ENCODE peak calls at places on chromosomes 6 and 20, in six cellular contexts. U is SJSA1, M is RWPE1, O is thoracic aorta, I is A549, E is substantia nigra. F is an unnamed sample.
A peak's percentile ranks its signal among the peaks of the same experiment; 100 is the strongest.

GRCh38 chr6:80540700-80541099 is 434.2 kb downstream of the BCKDHB start:
- DNase-seq in U (no peak), M (peak; percentile 9), O (no peak), I (no peak), E (no peak), F (no peak)

GRCh38 chr20:22833851-22834250 is 201.3 kb upstream of the SSTR4 start:
- DNase-seq in U (no peak), M (no peak), O (no peak), I (no peak), E (no peak), F (no peak)

GRCh38 chr20:34268851-34269668 is 27.8 kb downstream of the ASIP start:
- DNase-seq in U (no peak), M (no peak), O (no peak), I (no peak), E (no peak), F (no peak)

GRCh38 chr20:13101276-13101675 is 92.5 kb downstream of the SPTLC3 start:
- DNase-seq in U (no peak), M (no peak), O (no peak), I (no peak), E (no peak), F (no peak)

GRCh38 chr6:48036316-48036715 is 74.7 kb downstream of the PTCHD4 start:
- DNase-seq in U (no peak), M (no peak), O (no peak), I (no peak), E (no peak), F (no peak)

GRCh38 chr6:158624684-158625682 is 19.6 kb downstream of the DYNLT1 start:
- DNase-seq in U (no peak), M (no peak), O (no peak), I (no peak), E (no peak), F (no peak)

GRCh38 chr20:2515203-2515602 is 6.5 kb upstream of the ZNF343 start:
- DNase-seq in U (no peak), M (no peak), O (no peak), I (no peak), E (no peak), F (no peak)

GRCh38 chr6:16420715-16421461 is 182.5 kb downstream of the GMPR start:
- DNase-seq in U (no peak), M (no peak), O (no peak), I (no peak), E (no peak), F (no peak)

GRCh38 chr6:33967966-33968724 is 164.3 kb upstream of the MLN start:
- DNase-seq in U (no peak), M (no peak), O (no peak), I (peak; percentile 11), E (no peak), F (no peak)

GRCh38 chr6:43773981-43774775 is 4.2 kb downstream of the VEGFA start:
- DNase-seq in U (no peak), M (no peak), O (no peak), I (no peak), E (no peak), F (no peak)

GRCh38 chr6:32814145-32814544 is 2.7 kb downstream of the HLA-DOB start:
- DNase-seq in U (no peak), M (peak; percentile 16), O (no peak), I (no peak), E (no peak), F (no peak)

GRCh38 chr20:2509794-2510193 is 1.1 kb upstream of the ZNF343 start:
- DNase-seq in U (no peak), M (no peak), O (no peak), I (no peak), E (no peak), F (no peak)

GRCh38 chr6:37125779-37126553 is 44.0 kb upstream of the PIM1 start:
- DNase-seq in U (peak; percentile 79), M (no peak), O (no peak), I (peak; percentile 58), E (no peak), F (no peak)

GRCh38 chr6:142845624-142846458 is 99.1 kb downstream of the HIVEP2 start:
- DNase-seq in U (peak; percentile 97), M (no peak), O (peak; percentile 31), I (peak; percentile 76), E (peak; percentile 77), F (no peak)

GRCh38 chr20:59000326-59000725 is 6.7 kb downstream of the CTSZ start:
- DNase-seq in U (no peak), M (no peak), O (no peak), I (no peak), E (no peak), F (no peak)

GRCh38 chr6:41477572-41477971 is 68.6 kb upstream of the FOXP4 start:
- DNase-seq in U (no peak), M (no peak), O (no peak), I (no peak), E (no peak), F (no peak)

GRCh38 chr6:83633149-83633548 is 75.8 kb downstream of the SNAP91 start:
- DNase-seq in U (no peak), M (no peak), O (no peak), I (no peak), E (no peak), F (no peak)

GRCh38 chr6:130395164-130395563 is 29.3 kb downstream of the TMEM200A start:
- DNase-seq in U (no peak), M (no peak), O (no peak), I (no peak), E (no peak), F (no peak)

GRCh38 chr6:134077301-134077700 is 24.9 kb upstream of the SLC2A12 start:
- DNase-seq in U (no peak), M (no peak), O (no peak), I (no peak), E (no peak), F (no peak)

GRCh38 chr6:24495516-24495847 is 713 bp downstream of the ALDH5A1 start:
- DNase-seq in U (no peak), M (no peak), O (peak; percentile 28), I (peak; percentile 52), E (peak; percentile 49), F (no peak)

GRCh38 chr6:46652232-46652602 is 401 bp downstream of the CYP39A1 start:
- DNase-seq in U (no peak), M (no peak), O (no peak), I (no peak), E (no peak), F (no peak)

GRCh38 chr20:57711311-57711712 is 1.5 kb upstream of the PMEPA1 start:
- DNase-seq in U (no peak), M (no peak), O (no peak), I (peak; percentile 55), E (no peak), F (no peak)

GRCh38 chr20:6851136-6851535 is 83.7 kb downstream of the BMP2 start:
- DNase-seq in U (no peak), M (no peak), O (no peak), I (no peak), E (no peak), F (no peak)

GRCh38 chr20:45378191-45378590 is at the start of gene TP53TG5:
- DNase-seq in U (no peak), M (no peak), O (no peak), I (no peak), E (peak; percentile 69), F (no peak)

GRCh38 chr6:37618916-37619605 is 78.6 kb downstream of the MDGA1 start:
- DNase-seq in U (no peak), M (no peak), O (no peak), I (no peak), E (no peak), F (no peak)

GRCh38 chr20:49147269-49147668 is 40.9 kb downstream of the STAU1 start:
- DNase-seq in U (no peak), M (no peak), O (no peak), I (no peak), E (no peak), F (no peak)

GRCh38 chr6:446418-447366 is 55.1 kb downstream of the IRF4 start:
- DNase-seq in U (no peak), M (no peak), O (no peak), I (no peak), E (no peak), F (no peak)
- H3K27ac ChIP-seq in U (no peak overlapping the region), M (no peak overlapping the region), O (no peak overlapping the region), I (no peak overlapping the region), E (no peak overlapping the region), F (no peak overlapping the region)

DNA sequence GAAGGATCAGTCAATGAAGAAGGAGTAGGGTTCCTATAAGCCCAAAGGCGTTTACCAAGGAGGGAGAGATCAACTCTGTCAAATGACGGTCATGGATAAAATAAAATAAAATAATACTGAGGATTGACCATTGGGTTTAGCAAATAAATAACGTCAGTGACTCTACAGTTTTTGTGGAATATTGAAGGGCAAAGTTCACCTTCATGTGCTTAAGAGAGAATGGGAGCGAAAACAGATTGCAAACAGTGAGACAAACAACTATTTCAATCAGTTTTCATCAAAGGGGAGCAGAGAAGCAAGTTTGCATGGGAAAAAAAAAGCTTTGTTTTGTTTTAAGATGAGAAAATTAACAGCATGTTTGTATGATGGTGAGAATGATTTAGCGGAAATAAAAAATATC is 17.6 kb upstream of the NT5DC1 start:
- DNase-seq in U (no peak), M (no peak), O (no peak), I (no peak), E (no peak), F (no peak)
- H3K27ac ChIP-seq in U (no peak overlapping the region), M (no peak overlapping the region), O (no peak overlapping the region), I (no peak overlapping the region), E (no peak overlapping the region), F (no peak overlapping the region)

GRCh38 chr6:31795616-31796298 is at the start of gene VARS1:
- DNase-seq in U (peak; percentile 95), M (peak; percentile 93), O (peak; percentile 63), I (peak; percentile 92), E (peak; percentile 87), F (no peak)

GRCh38 chr6:31794866-31795615 is 511 bp downstream of the VARS1 start:
- DNase-seq in U (no peak), M (no peak), O (no peak), I (no peak), E (no peak), F (no peak)

GRCh38 chr6:31797607-31798006 is 2.1 kb upstream of the VARS1 start:
- DNase-seq in U (no peak), M (no peak), O (no peak), I (no peak), E (no peak), F (no peak)

GRCh38 chr6:31794294-31794865 is 1.2 kb downstream of the VARS1 start:
- DNase-seq in U (no peak), M (no peak), O (no peak), I (no peak), E (no peak), F (no peak)

DNA sequence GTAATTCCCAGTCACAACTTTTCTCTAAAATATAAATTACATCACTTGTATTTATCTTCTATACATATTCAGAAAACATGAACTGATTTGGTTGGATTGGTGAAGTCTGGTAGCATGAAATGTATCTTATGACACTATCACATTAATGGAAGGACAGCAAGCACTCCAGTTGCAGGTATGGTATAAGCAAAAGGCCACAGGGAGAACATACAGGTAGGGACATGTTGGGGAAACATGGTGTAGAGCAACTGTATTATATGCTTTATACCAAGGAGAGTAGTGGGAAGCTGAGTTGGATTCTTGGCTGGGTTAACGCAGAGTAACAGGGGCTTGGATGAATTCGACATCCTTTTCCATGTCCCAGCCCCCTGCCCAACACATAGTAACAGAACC is 1.4 kb upstream of the VARS1 start:
- DNase-seq in U (no peak), M (no peak), O (no peak), I (no peak), E (no peak), F (no peak)
- H3K27ac ChIP-seq in U (no peak overlapping the region), M (peak overlapping the region; percentile 92), O (peak overlapping the region; percentile 14), I (no peak overlapping the region), E (no peak overlapping the region), F (no peak overlapping the region)

GRCh38 chr6:12119085-12119588 is 107.0 kb downstream of the HIVEP1 start:
- DNase-seq in U (no peak), M (no peak), O (no peak), I (peak; percentile 27), E (no peak), F (no peak)
- H3K27ac ChIP-seq in U (no peak overlapping the region), M (no peak overlapping the region), O (no peak overlapping the region), I (no peak overlapping the region), E (no peak overlapping the region), F (no peak overlapping the region)